ENCODE peak calls at places on chromosomes 4 and X, in five cellular contexts. One of them, this sample, is unnamed. For H3K4me1, the result is how much of the 10 kb centered on the place peaks cover.

GRCh38 chr4:176034498-176034897 is 31.1 kb upstream of the WDR17 start:
- DNase-seq in tibial artery: no peak
- DNase-seq in small intestine: peak
- DNase-seq in upper lobe of right lung: no peak
- DNase-seq in hepatocyte: peak
- DNase-seq in this sample: peak

GRCh38 chr4:26404597-26405323 is 83.9 kb downstream of the RBPJ start:
- DNase-seq in tibial artery: no peak
- DNase-seq in small intestine: peak
- DNase-seq in upper lobe of right lung: no peak
- DNase-seq in hepatocyte: peak
- DNase-seq in this sample: no peak

GRCh38 chr4:106062452-106062875 is 167.2 kb downstream of the NPNT start:
- DNase-seq in tibial artery: no peak
- DNase-seq in small intestine: no peak
- DNase-seq in upper lobe of right lung: no peak
- DNase-seq in hepatocyte: no peak
- DNase-seq in this sample: no peak

GRCh38 chr4:33954759-33955158 is 2289.6 kb downstream of the ARAP2 start:
- DNase-seq in tibial artery: no peak
- DNase-seq in small intestine: no peak
- DNase-seq in upper lobe of right lung: no peak
- DNase-seq in hepatocyte: no peak
- DNase-seq in this sample: no peak

GRCh38 chr4:142358656-142359055 is 487.4 kb downstream of the INPP4B start:
- DNase-seq in tibial artery: no peak
- DNase-seq in small intestine: no peak
- DNase-seq in upper lobe of right lung: no peak
- DNase-seq in hepatocyte: no peak
- DNase-seq in this sample: no peak

GRCh38 chr4:86594559-86595425 is 677 bp downstream of the PTPN13 start:
- DNase-seq in tibial artery: peak
- DNase-seq in small intestine: peak
- DNase-seq in upper lobe of right lung: peak
- DNase-seq in hepatocyte: peak
- DNase-seq in this sample: peak

GRCh38 chrX:40097101-40097491 is 662 bp downstream of the BCOR start:
- DNase-seq in tibial artery: no peak
- DNase-seq in small intestine: no peak
- DNase-seq in upper lobe of right lung: peak
- DNase-seq in hepatocyte: no peak
- DNase-seq in this sample: no peak

GRCh38 chr4:93199492-93199891 is 629.1 kb upstream of the ATOH1 start:
- DNase-seq in tibial artery: no peak
- DNase-seq in small intestine: peak
- DNase-seq in upper lobe of right lung: no peak
- DNase-seq in hepatocyte: peak
- DNase-seq in this sample: no peak

GRCh38 chrX:118188977-118189376 is 72.4 kb upstream of the KLHL13 start:
- DNase-seq in tibial artery: no peak
- DNase-seq in small intestine: no peak
- DNase-seq in upper lobe of right lung: no peak
- DNase-seq in hepatocyte: no peak
- DNase-seq in this sample: no peak

GRCh38 chr4:95061220-95061619 is 303.5 kb downstream of the BMPR1B start:
- DNase-seq in tibial artery: no peak
- DNase-seq in small intestine: no peak
- DNase-seq in upper lobe of right lung: no peak
- DNase-seq in hepatocyte: no peak
- DNase-seq in this sample: no peak

GRCh38 chr4:184281231-184282139 is 63.8 kb upstream of the ENPP6 start:
- DNase-seq in tibial artery: no peak
- DNase-seq in small intestine: no peak
- DNase-seq in upper lobe of right lung: no peak
- DNase-seq in hepatocyte: no peak
- DNase-seq in this sample: no peak

GRCh38 chr4:109611045-109611616 is 51.1 kb downstream of the MCUB start:
- DNase-seq in tibial artery: no peak
- DNase-seq in small intestine: peak
- DNase-seq in upper lobe of right lung: no peak
- DNase-seq in hepatocyte: peak
- DNase-seq in this sample: no peak

GRCh38 chr4:41448935-41449334 is 89.0 kb upstream of the LIMCH1 start:
- DNase-seq in tibial artery: peak
- DNase-seq in small intestine: no peak
- DNase-seq in upper lobe of right lung: no peak
- DNase-seq in hepatocyte: peak
- DNase-seq in this sample: peak

GRCh38 chr4:17924189-17924588 is 97.4 kb downstream of the LCORL start:
- DNase-seq in tibial artery: no peak
- DNase-seq in small intestine: no peak
- DNase-seq in upper lobe of right lung: no peak
- DNase-seq in hepatocyte: no peak
- DNase-seq in this sample: no peak

GRCh38 chrX:17546356-17546755 is 171.4 kb downstream of the NHS start:
- DNase-seq in tibial artery: no peak
- DNase-seq in small intestine: no peak
- DNase-seq in upper lobe of right lung: no peak
- DNase-seq in hepatocyte: no peak
- DNase-seq in this sample: no peak

GRCh38 chr4:3107271-3108185 is 33.0 kb downstream of the HTT start:
- DNase-seq in tibial artery: peak
- DNase-seq in small intestine: no peak
- DNase-seq in upper lobe of right lung: no peak
- DNase-seq in hepatocyte: no peak
- DNase-seq in this sample: no peak

GRCh38 chr4:41257257-41257900 is 651 bp downstream of the UCHL1 start:
- DNase-seq in tibial artery: peak
- DNase-seq in small intestine: peak
- DNase-seq in upper lobe of right lung: peak
- DNase-seq in hepatocyte: peak
- DNase-seq in this sample: peak

GRCh38 chr4:66691101-66691500 is 854.2 kb downstream of the CENPC start:
- DNase-seq in tibial artery: no peak
- DNase-seq in small intestine: no peak
- DNase-seq in upper lobe of right lung: no peak
- DNase-seq in hepatocyte: no peak
- DNase-seq in this sample: no peak

GRCh38 chrX:109760241-109760921 is 27.3 kb upstream of the ACSL4 start:
- DNase-seq in tibial artery: no peak
- DNase-seq in small intestine: no peak
- DNase-seq in upper lobe of right lung: no peak
- DNase-seq in hepatocyte: no peak
- DNase-seq in this sample: no peak

GRCh38 chrX:15564981-15565579 is 35.7 kb downstream of the ACE2 start:
- DNase-seq in tibial artery: peak
- DNase-seq in small intestine: peak
- DNase-seq in upper lobe of right lung: peak
- DNase-seq in hepatocyte: peak
- DNase-seq in this sample: peak

GRCh38 chrX:114952696-114953095 is 64.7 kb downstream of the IL13RA2 start:
- DNase-seq in tibial artery: no peak
- DNase-seq in small intestine: no peak
- DNase-seq in upper lobe of right lung: no peak
- DNase-seq in hepatocyte: no peak
- DNase-seq in this sample: no peak

GRCh38 chr4:86334020-86334750 is 25.7 kb downstream of the MAPK10 start:
- DNase-seq in tibial artery: no peak
- DNase-seq in small intestine: no peak
- DNase-seq in upper lobe of right lung: no peak
- DNase-seq in hepatocyte: no peak
- DNase-seq in this sample: no peak

GRCh38 chr4:78706302-78706701 is 69.8 kb upstream of the BMP2K start:
- DNase-seq in tibial artery: no peak
- DNase-seq in small intestine: no peak
- DNase-seq in upper lobe of right lung: no peak
- DNase-seq in hepatocyte: peak
- DNase-seq in this sample: no peak

GRCh38 chr4:6992728-6993655 is 50.2 kb upstream of the TADA2B start:
- DNase-seq in tibial artery: no peak
- DNase-seq in small intestine: no peak
- DNase-seq in upper lobe of right lung: no peak
- DNase-seq in hepatocyte: no peak
- DNase-seq in this sample: no peak
- H3K4me1 ChIP-seq in tibial artery: under half
- H3K4me1 ChIP-seq in small intestine: under half
- H3K4me1 ChIP-seq in upper lobe of right lung: under half
- H3K4me1 ChIP-seq in hepatocyte: under half
- H3K4me1 ChIP-seq in this sample: under half

DNA sequence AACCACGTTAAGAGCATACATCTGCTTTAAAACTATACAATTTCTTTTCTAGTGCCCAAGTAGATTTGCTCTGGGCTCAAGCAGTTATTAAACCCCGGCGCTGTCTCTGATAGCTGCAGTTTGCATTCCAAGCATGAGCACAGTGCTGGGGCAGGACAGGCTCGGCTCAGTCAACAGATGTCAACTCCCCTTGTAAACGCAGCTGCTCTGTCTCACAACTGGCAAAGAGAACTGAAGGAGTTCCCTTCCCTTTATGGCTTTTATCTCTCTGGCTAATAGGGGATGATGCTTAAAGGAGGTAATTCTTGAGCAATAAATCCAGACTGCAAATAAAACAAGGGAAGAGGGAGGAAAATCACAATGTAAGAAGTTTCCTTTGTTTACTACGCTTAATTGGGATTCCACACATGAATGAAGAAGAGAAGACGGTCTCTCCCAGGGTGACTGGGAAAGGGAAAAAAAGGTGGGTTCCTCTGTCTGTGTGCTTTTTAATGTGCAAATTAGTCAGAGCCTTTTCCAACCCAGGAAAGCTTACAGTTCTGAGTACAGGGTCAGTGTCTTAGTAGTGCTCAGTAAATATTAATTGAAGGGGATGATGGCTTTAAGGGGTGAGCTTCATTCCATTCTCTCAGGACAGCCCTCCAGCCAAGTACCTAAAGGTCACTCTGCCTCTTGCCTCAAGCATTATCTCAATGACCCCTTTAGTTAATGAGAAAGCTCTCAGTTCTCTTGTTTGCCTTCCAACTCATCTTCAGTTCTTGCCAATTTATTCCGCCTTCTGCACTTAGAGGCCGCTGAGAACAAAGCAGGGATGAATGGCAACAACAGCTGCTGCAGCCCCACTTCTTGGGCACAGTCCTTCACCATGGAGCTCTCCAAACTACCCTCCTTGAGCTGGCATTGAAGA is 155.7 kb upstream of the JADE1 start:
- DNase-seq in tibial artery: peak
- DNase-seq in small intestine: peak
- DNase-seq in upper lobe of right lung: no peak
- DNase-seq in hepatocyte: peak
- DNase-seq in this sample: peak
- H3K4me1 ChIP-seq in tibial artery: under half
- H3K4me1 ChIP-seq in small intestine: under half
- H3K4me1 ChIP-seq in upper lobe of right lung: under half
- H3K4me1 ChIP-seq in hepatocyte: under half
- H3K4me1 ChIP-seq in this sample: under half

DNA sequence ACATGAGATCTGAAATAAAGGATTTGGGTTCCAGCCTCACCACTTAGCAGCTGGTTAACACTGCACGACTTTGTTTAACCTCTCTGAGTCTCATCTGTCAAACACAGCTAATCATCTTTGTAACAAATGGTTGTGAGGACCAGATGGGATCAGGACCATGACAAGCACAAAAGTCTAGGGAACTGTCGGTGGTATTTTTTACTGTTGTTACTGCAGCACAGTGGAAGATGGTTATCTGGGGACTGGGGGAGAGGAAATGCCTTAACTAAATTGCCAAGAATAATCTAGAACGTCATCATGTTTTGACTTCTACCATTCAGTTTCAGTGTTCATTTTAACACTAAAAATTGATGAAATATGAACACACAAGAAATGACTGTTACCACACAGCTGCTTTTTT is 99.5 kb downstream of the ADGRA3 start:
- DNase-seq in tibial artery: no peak
- DNase-seq in small intestine: no peak
- DNase-seq in upper lobe of right lung: no peak
- DNase-seq in hepatocyte: no peak
- DNase-seq in this sample: no peak
- H3K4me1 ChIP-seq in tibial artery: under half
- H3K4me1 ChIP-seq in small intestine: under half
- H3K4me1 ChIP-seq in upper lobe of right lung: under half
- H3K4me1 ChIP-seq in hepatocyte: under half
- H3K4me1 ChIP-seq in this sample: under half

DNA sequence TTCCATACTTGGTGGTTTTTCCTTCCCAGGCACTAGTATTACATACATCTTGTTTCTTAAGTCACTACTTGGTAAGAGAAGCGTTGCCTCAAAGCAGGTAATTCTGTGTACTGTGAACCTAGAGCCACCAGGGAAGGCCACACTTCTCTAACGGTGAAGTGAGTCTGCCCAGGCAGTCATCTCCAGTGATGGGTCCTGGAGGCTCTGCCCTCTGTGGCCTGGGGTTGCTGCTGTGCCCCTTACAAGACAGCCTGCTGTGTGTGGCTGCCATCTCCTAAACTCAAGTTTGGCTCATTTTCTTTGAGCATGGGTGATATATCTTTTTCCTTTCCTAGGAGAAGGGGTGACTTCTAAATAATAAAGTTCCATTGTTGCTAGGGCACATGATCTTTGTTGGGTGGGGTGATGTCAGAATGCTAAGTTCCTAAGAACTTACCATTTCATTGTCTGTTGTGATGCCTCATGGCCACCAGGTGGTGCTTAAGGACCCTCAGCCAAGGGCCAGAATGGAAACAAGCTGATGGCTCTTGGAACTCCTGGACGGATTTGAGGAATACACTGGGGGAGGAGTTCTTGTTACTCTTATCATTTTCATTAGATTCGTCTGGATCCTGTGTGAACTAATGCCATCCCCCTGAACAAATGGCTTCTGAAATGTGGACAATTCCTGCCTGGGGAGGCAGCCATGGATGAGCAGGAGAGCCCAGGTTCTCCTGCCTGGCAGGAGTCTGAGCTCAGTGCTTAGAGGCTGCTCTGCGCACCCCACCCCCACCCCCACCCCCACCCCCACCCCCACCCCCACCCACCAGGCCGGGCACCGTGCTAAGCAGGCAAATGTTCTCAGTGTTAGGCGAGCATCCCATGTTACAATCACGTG is 41.1 kb upstream of the WDR1 start:
- DNase-seq in tibial artery: peak
- DNase-seq in small intestine: peak
- DNase-seq in upper lobe of right lung: no peak
- DNase-seq in hepatocyte: peak
- DNase-seq in this sample: peak
- H3K4me1 ChIP-seq in tibial artery: under half
- H3K4me1 ChIP-seq in small intestine: under half
- H3K4me1 ChIP-seq in upper lobe of right lung: under half
- H3K4me1 ChIP-seq in hepatocyte: under half
- H3K4me1 ChIP-seq in this sample: under half

This sample was measured in testis.